ENCODE peak calls at places on chromosome 18, in four cellular contexts. One of them, this sample, is unnamed.

GRCh38 chr18:37481491-37481890 is 84.1 kb downstream of the CELF4 start:
- DNase-seq in naive thymus-derived CD8-positive, alpha-beta T cell: no peak
- DNase-seq in lower leg skin: no peak
- DNase-seq in effector CD8-positive, alpha-beta T cell: no peak
- DNase-seq in this sample: no peak

GRCh38 chr18:38611036-38611964 is 1045.7 kb upstream of the CELF4 start:
- DNase-seq in naive thymus-derived CD8-positive, alpha-beta T cell: no peak
- DNase-seq in lower leg skin: no peak
- DNase-seq in effector CD8-positive, alpha-beta T cell: no peak
- DNase-seq in this sample: no peak

GRCh38 chr18:490624-491023 is 9.9 kb downstream of the COLEC12 start:
- DNase-seq in naive thymus-derived CD8-positive, alpha-beta T cell: no peak
- DNase-seq in lower leg skin: no peak
- DNase-seq in effector CD8-positive, alpha-beta T cell: no peak
- DNase-seq in this sample: no peak

GRCh38 chr18:34511435-34511834 is 198.7 kb upstream of the DTNA start:
- DNase-seq in naive thymus-derived CD8-positive, alpha-beta T cell: no peak
- DNase-seq in lower leg skin: no peak
- DNase-seq in effector CD8-positive, alpha-beta T cell: no peak
- DNase-seq in this sample: no peak

GRCh38 chr18:49933530-49933929 is 120.2 kb upstream of the ACAA2 start:
- DNase-seq in naive thymus-derived CD8-positive, alpha-beta T cell: no peak
- DNase-seq in lower leg skin: no peak
- DNase-seq in effector CD8-positive, alpha-beta T cell: no peak
- DNase-seq in this sample: no peak

GRCh38 chr18:1104265-1104792 is 199.7 kb downstream of the ADCYAP1 start:
- DNase-seq in naive thymus-derived CD8-positive, alpha-beta T cell: no peak
- DNase-seq in lower leg skin: no peak
- DNase-seq in effector CD8-positive, alpha-beta T cell: no peak
- DNase-seq in this sample: no peak

GRCh38 chr18:44683566-44683965 is 2.9 kb downstream of the SETBP1 start:
- DNase-seq in naive thymus-derived CD8-positive, alpha-beta T cell: no peak
- DNase-seq in lower leg skin: no peak
- DNase-seq in effector CD8-positive, alpha-beta T cell: no peak
- DNase-seq in this sample: no peak

GRCh38 chr18:70496749-70497294 is 208.0 kb downstream of the SOCS6 start:
- DNase-seq in naive thymus-derived CD8-positive, alpha-beta T cell: no peak
- DNase-seq in lower leg skin: no peak
- DNase-seq in effector CD8-positive, alpha-beta T cell: no peak
- DNase-seq in this sample: no peak

GRCh38 chr18:10006261-10006903 is 92.6 kb downstream of the VAPA start:
- DNase-seq in naive thymus-derived CD8-positive, alpha-beta T cell: no peak
- DNase-seq in lower leg skin: no peak
- DNase-seq in effector CD8-positive, alpha-beta T cell: no peak
- DNase-seq in this sample: no peak

GRCh38 chr18:53458944-53459580 is 765.4 kb downstream of the MBD2 start:
- DNase-seq in naive thymus-derived CD8-positive, alpha-beta T cell: no peak
- DNase-seq in lower leg skin: no peak
- DNase-seq in effector CD8-positive, alpha-beta T cell: no peak
- DNase-seq in this sample: no peak

GRCh38 chr18:54712315-54712714 is 116.0 kb upstream of the RAB27B start:
- DNase-seq in naive thymus-derived CD8-positive, alpha-beta T cell: no peak
- DNase-seq in lower leg skin: no peak
- DNase-seq in effector CD8-positive, alpha-beta T cell: no peak
- DNase-seq in this sample: no peak

GRCh38 chr18:7207366-7207765 is 23.5 kb upstream of the LRRC30 start:
- DNase-seq in naive thymus-derived CD8-positive, alpha-beta T cell: no peak
- DNase-seq in lower leg skin: no peak
- DNase-seq in effector CD8-positive, alpha-beta T cell: no peak
- DNase-seq in this sample: no peak

GRCh38 chr18:26327062-26327461 is 100.8 kb downstream of the TAF4B start:
- DNase-seq in naive thymus-derived CD8-positive, alpha-beta T cell: no peak
- DNase-seq in lower leg skin: no peak
- DNase-seq in effector CD8-positive, alpha-beta T cell: no peak
- DNase-seq in this sample: no peak

GRCh38 chr18:40046596-40046995 is 1908.4 kb upstream of the PIK3C3 start:
- DNase-seq in naive thymus-derived CD8-positive, alpha-beta T cell: no peak
- DNase-seq in lower leg skin: no peak
- DNase-seq in effector CD8-positive, alpha-beta T cell: no peak
- DNase-seq in this sample: no peak

GRCh38 chr18:74476154-74476553 is 19.0 kb upstream of the DIPK1C start:
- DNase-seq in naive thymus-derived CD8-positive, alpha-beta T cell: no peak
- DNase-seq in lower leg skin: no peak
- DNase-seq in effector CD8-positive, alpha-beta T cell: no peak
- DNase-seq in this sample: peak

GRCh38 chr18:45748531-45748930 is 24.6 kb downstream of the SLC14A1 start:
- DNase-seq in naive thymus-derived CD8-positive, alpha-beta T cell: no peak
- DNase-seq in lower leg skin: no peak
- DNase-seq in effector CD8-positive, alpha-beta T cell: no peak
- DNase-seq in this sample: no peak

GRCh38 chr18:37122877-37123276 is 293.9 kb downstream of the KIAA1328 start:
- DNase-seq in naive thymus-derived CD8-positive, alpha-beta T cell: no peak
- DNase-seq in lower leg skin: no peak
- DNase-seq in effector CD8-positive, alpha-beta T cell: no peak
- DNase-seq in this sample: no peak

GRCh38 chr18:3498705-3499451 is 48.9 kb downstream of the TGIF1 start:
- DNase-seq in naive thymus-derived CD8-positive, alpha-beta T cell: peak
- DNase-seq in lower leg skin: no peak
- DNase-seq in effector CD8-positive, alpha-beta T cell: no peak
- DNase-seq in this sample: peak

GRCh38 chr18:76977108-76977621 is 154.8 kb downstream of the ZNF236 start:
- DNase-seq in naive thymus-derived CD8-positive, alpha-beta T cell: no peak
- DNase-seq in lower leg skin: no peak
- DNase-seq in effector CD8-positive, alpha-beta T cell: no peak
- DNase-seq in this sample: no peak

GRCh38 chr18:59516356-59517155 is 157.5 kb upstream of the LMAN1 start:
- DNase-seq in naive thymus-derived CD8-positive, alpha-beta T cell: no peak
- DNase-seq in lower leg skin: peak
- DNase-seq in effector CD8-positive, alpha-beta T cell: no peak
- DNase-seq in this sample: no peak

GRCh38 chr18:31574359-31574758 is 17.3 kb upstream of the TTR start:
- DNase-seq in naive thymus-derived CD8-positive, alpha-beta T cell: no peak
- DNase-seq in lower leg skin: no peak
- DNase-seq in effector CD8-positive, alpha-beta T cell: no peak
- DNase-seq in this sample: no peak

GRCh38 chr18:499351-500229 is 911 bp downstream of the COLEC12 start:
- DNase-seq in naive thymus-derived CD8-positive, alpha-beta T cell: no peak
- DNase-seq in lower leg skin: no peak
- DNase-seq in effector CD8-positive, alpha-beta T cell: no peak
- DNase-seq in this sample: no peak

GRCh38 chr18:7011142-7011541 is 106.5 kb downstream of the LAMA1 start:
- DNase-seq in naive thymus-derived CD8-positive, alpha-beta T cell: no peak
- DNase-seq in lower leg skin: no peak
- DNase-seq in effector CD8-positive, alpha-beta T cell: no peak
- DNase-seq in this sample: no peak

GRCh38 chr18:59022167-59022945 is 117.3 kb upstream of the SEC11C start:
- DNase-seq in naive thymus-derived CD8-positive, alpha-beta T cell: no peak
- DNase-seq in lower leg skin: no peak
- DNase-seq in effector CD8-positive, alpha-beta T cell: no peak
- DNase-seq in this sample: no peak

GRCh38 chr18:25086876-25087275 is 265.1 kb downstream of the ZNF521 start:
- DNase-seq in naive thymus-derived CD8-positive, alpha-beta T cell: no peak
- DNase-seq in lower leg skin: no peak
- DNase-seq in effector CD8-positive, alpha-beta T cell: no peak
- DNase-seq in this sample: no peak